ENCODE peak calls at places on chromosomes 3 and 15, in ten cellular contexts. P is ACHN; F is nephron progenitor cell; Y is activated naive CD8-positive, alpha-beta T cell treated with anti-CD3 and anti-CD28 coated beads for 36 hours; U is left cardiac atrium; E is activated gamma-delta T cell treated with Interleukin-2 at 50 U/mL for 16 hours; O is fibroblast of pulmonary artery; W is stimulated activated CD8-positive, alpha-beta memory T cell treated with anti-CD3 and anti-CD28 coated beads, Interleukin-15, amount 100 ng/mL, for 4 hours; X is astrocyte of the spinal cord; Z is adrenal gland. J is an unnamed sample.

GRCh38 chr3:141383555-141384129 is 15.3 kb downstream of the ZBTB38 start:
- DNase-seq in Y (no peak), P (no peak), F (no peak), U (no peak), Z (no peak), W (no peak), O (no peak), X (peak), E (no peak), J (no peak)

GRCh38 chr3:189652042-189652441 is 20.9 kb downstream of the TP63 start:
- DNase-seq in E (no peak), Y (no peak), X (no peak), O (peak), F (peak), W (no peak), P (peak), Z (no peak), U (no peak), J (peak)

GRCh38 chr15:26887926-26888666 is 21.2 kb downstream of the GABRA5 start:
- DNase-seq in F (no peak), Z (no peak), U (no peak), E (no peak), W (no peak), X (no peak), Y (no peak), O (no peak), P (no peak), J (no peak)

GRCh38 chr3:102194001-102194400 is 240.8 kb upstream of the ZPLD1 start:
- DNase-seq in U (no peak), F (no peak), X (no peak), Y (no peak), P (no peak), W (no peak), O (no peak), Z (no peak), E (no peak), J (no peak)

GRCh38 chr3:27415202-27415601 is 46.0 kb upstream of the NEK10 start:
- DNase-seq in F (no peak), P (no peak), E (no peak), O (no peak), W (no peak), Y (no peak), X (no peak), Z (no peak), U (no peak), J (no peak)

GRCh38 chr3:127762077-127762786 is 60.1 kb downstream of the MGLL start:
- DNase-seq in Z (no peak), O (no peak), P (no peak), U (no peak), E (no peak), F (no peak), W (no peak), Y (no peak), X (no peak), J (no peak)

GRCh38 chr3:10459954-10460754 is 45.2 kb downstream of the ATP2B2 start:
- DNase-seq in Z (peak), U (peak), O (peak), P (peak), Y (peak), W (no peak), F (peak), X (peak), E (peak), J (peak)

GRCh38 chr3:99808163-99808794 is 9.4 kb upstream of the CMSS1 start:
- DNase-seq in P (peak), U (no peak), W (no peak), O (peak), X (peak), Y (no peak), F (peak), E (peak), Z (peak), J (peak)

GRCh38 chr3:127651516-127652172 is 21.1 kb upstream of the ABTB1 start:
- DNase-seq in W (no peak), U (no peak), Z (no peak), X (no peak), E (no peak), P (no peak), Y (no peak), O (no peak), F (no peak), J (no peak)

GRCh38 chr3:142104763-142105162 is 44.6 kb downstream of the TFDP2 start:
- DNase-seq in E (no peak), X (no peak), P (no peak), O (no peak), F (no peak), W (no peak), Z (no peak), Y (no peak), U (no peak), J (no peak)

GRCh38 chr3:39177708-39178332 is 14.6 kb downstream of the XIRP1 start:
- DNase-seq in U (peak), W (peak), X (peak), F (peak), Z (peak), O (peak), E (peak), P (peak), Y (peak), J (peak)

GRCh38 chr3:36201546-36201945 is 178.8 kb upstream of the STAC start:
- DNase-seq in P (no peak), E (no peak), X (no peak), O (no peak), F (peak), Y (no peak), W (no peak), U (no peak), Z (no peak), J (no peak)

GRCh38 chr15:62783303-62783957 is 259.1 kb upstream of the TPM1 start:
- DNase-seq in O (peak), E (no peak), W (no peak), X (peak), F (no peak), Z (no peak), P (peak), Y (no peak), U (no peak), J (no peak)

GRCh38 chr15:69823223-69823907 is 274.4 kb downstream of the TLE3 start:
- DNase-seq in O (peak), U (no peak), P (peak), Z (no peak), W (no peak), F (no peak), Y (no peak), X (peak), E (no peak), J (no peak)

GRCh38 chr3:48436477-48436787 is 3.5 kb downstream of the CCDC51 start:
- DNase-seq in U (no peak), Y (no peak), W (no peak), F (no peak), X (no peak), E (no peak), P (no peak), O (no peak), Z (no peak), J (no peak)

GRCh38 chr3:5791558-5791957 is 604.1 kb downstream of the EDEM1 start:
- DNase-seq in Y (no peak), U (no peak), Z (no peak), O (no peak), X (peak), P (no peak), W (no peak), E (no peak), F (no peak), J (no peak)

GRCh38 chr3:12400795-12401194 is 83.5 kb upstream of the TSEN2 start:
- DNase-seq in P (peak), X (peak), Z (no peak), O (peak), E (no peak), Y (no peak), W (no peak), F (no peak), U (no peak), J (no peak)

GRCh38 chr15:87949214-87949933 is 307.2 kb downstream of the NTRK3 start:
- DNase-seq in F (no peak), E (no peak), Z (no peak), X (no peak), U (no peak), Y (no peak), P (no peak), W (no peak), O (no peak), J (no peak)

GRCh38 chr15:70046716-70047369 is 50.9 kb downstream of the TLE3 start:
- DNase-seq in Y (no peak), P (no peak), U (no peak), O (no peak), X (no peak), W (no peak), E (no peak), Z (no peak), F (no peak), J (no peak)

GRCh38 chr15:40871749-40872617 is 2.1 kb downstream of the RHOV start:
- DNase-seq in E (no peak), O (no peak), Z (no peak), P (no peak), Y (peak), U (no peak), F (no peak), X (no peak), W (no peak), J (no peak)

GRCh38 chr3:60282840-60283239 is 968.4 kb downstream of the FHIT start:
- DNase-seq in W (no peak), U (no peak), Y (no peak), F (no peak), Z (no peak), O (no peak), X (no peak), P (no peak), E (no peak), J (no peak)